ENCODE peak calls at places on chromosomes 5 and 9, in four cellular contexts. E, C, R and P are unnamed samples.

GRCh38 chr5:127878174-127878750 is 175.1 kb downstream of the CCDC192 start:
- DNase-seq in E (peak; percentile 38), C (no peak), R (no peak), P (peak; percentile 77)

GRCh38 chr9:134057311-134057665 is 10.5 kb downstream of the BRD3 start:
- DNase-seq in E (no peak), C (no peak), R (peak; percentile 63), P (no peak)

GRCh38 chr9:96199006-96199405 is 103.0 kb downstream of the HSD17B3 start:
- DNase-seq in E (no peak), C (no peak), R (no peak), P (no peak)

GRCh38 chr9:104339692-104340091 is 164.4 kb upstream of the OR13F1 start:
- DNase-seq in E (no peak), C (no peak), R (no peak), P (no peak)

GRCh38 chr5:77987988-77988387 is 211.8 kb upstream of the TBCA start:
- DNase-seq in E (no peak), C (no peak), R (no peak), P (no peak)

GRCh38 chr9:4530375-4530774 is 40.1 kb downstream of the SLC1A1 start:
- DNase-seq in E (no peak), C (peak; percentile 41), R (no peak), P (no peak)

GRCh38 chr5:104987074-104987473 is 1424.5 kb upstream of the NUDT12 start:
- DNase-seq in E (no peak), C (no peak), R (no peak), P (no peak)

GRCh38 chr9:19379697-19380046 is 364 bp downstream of the RPS6 start:
- DNase-seq in E (peak; percentile 39), C (no peak), R (peak; percentile 91), P (no peak)

GRCh38 chr9:120919639-120920494 is 6.7 kb downstream of the TRAF1 start:
- DNase-seq in E (no peak), C (no peak), R (no peak), P (no peak)

GRCh38 chr9:23822331-23823169 is 3.5 kb downstream of the ELAVL2 start:
- DNase-seq in E (no peak), C (no peak), R (no peak), P (no peak)

GRCh38 chr9:76818271-76818670 is 54.0 kb downstream of the PCA3 start:
- DNase-seq in E (peak; percentile 80), C (peak; percentile 98), R (no peak), P (peak; percentile 98)

GRCh38 chr5:4758550-4758949 is 381.6 kb upstream of the ADAMTS16 start:
- DNase-seq in E (no peak), C (no peak), R (no peak), P (no peak)

GRCh38 chr5:154368041-154368800 is 77.6 kb upstream of the SAP30L start:
- DNase-seq in E (no peak), C (peak; percentile 95), R (no peak), P (peak; percentile 97)

GRCh38 chr5:136212252-136212721 is 19.3 kb upstream of the SMIM32 start:
- DNase-seq in E (peak; percentile 43), C (peak; percentile 12), R (peak; percentile 80), P (peak; percentile 65)

GRCh38 chr5:140126315-140127012 is 727 bp downstream of the IGIP start:
- DNase-seq in E (no peak), C (no peak), R (no peak), P (no peak)

GRCh38 chr5:179303801-179304200 is 41.5 kb downstream of the ADAMTS2 start:
- DNase-seq in E (peak; percentile 11), C (no peak), R (peak; percentile 27), P (no peak)

GRCh38 chr9:96383165-96383939 is at the start of gene SLC35D2:
- DNase-seq in E (peak; percentile 66), C (peak; percentile 27), R (peak; percentile 87), P (peak; percentile 78)

GRCh38 chr9:135300346-135301141 is 179.0 kb upstream of the PPP1R26 start:
- DNase-seq in E (no peak), C (no peak), R (peak; percentile 43), P (no peak)

GRCh38 chr9:129945314-129945713 is 97.7 kb downstream of the FNBP1 start:
- DNase-seq in E (no peak), C (no peak), R (no peak), P (no peak)

GRCh38 chr9:97773091-97773490 is 76.0 kb upstream of the XPA start:
- DNase-seq in E (no peak), C (no peak), R (no peak), P (no peak)

GRCh38 chr5:177426566-177427210 is at the start of gene GRK6:
- DNase-seq in E (peak; percentile 65), C (no peak), R (peak; percentile 96), P (no peak)

GRCh38 chr5:103461223-103461622 is 101.4 kb downstream of the NUDT12 start:
- DNase-seq in E (no peak), C (peak; percentile 96), R (no peak), P (no peak)

GRCh38 chr5:56270568-56271392 is 37.6 kb upstream of the ANKRD55 start:
- DNase-seq in E (peak; percentile 83), C (peak; percentile 49), R (peak; percentile 91), P (peak; percentile 93)

GRCh38 chr5:137309290-137309689 is 189.8 kb downstream of the SPOCK1 start:
- DNase-seq in E (no peak), C (no peak), R (no peak), P (no peak)

GRCh38 chr5:137308311-137308710 is 190.8 kb downstream of the SPOCK1 start:
- DNase-seq in E (no peak), C (no peak), R (no peak), P (peak; percentile 14)

GRCh38 chr5:137306903-137307302 is 192.2 kb downstream of the SPOCK1 start:
- DNase-seq in E (no peak), C (no peak), R (no peak), P (no peak)

GRCh38 chr5:137312060-137312459 is 187.1 kb downstream of the SPOCK1 start:
- DNase-seq in E (no peak), C (no peak), R (no peak), P (no peak)

DNA sequence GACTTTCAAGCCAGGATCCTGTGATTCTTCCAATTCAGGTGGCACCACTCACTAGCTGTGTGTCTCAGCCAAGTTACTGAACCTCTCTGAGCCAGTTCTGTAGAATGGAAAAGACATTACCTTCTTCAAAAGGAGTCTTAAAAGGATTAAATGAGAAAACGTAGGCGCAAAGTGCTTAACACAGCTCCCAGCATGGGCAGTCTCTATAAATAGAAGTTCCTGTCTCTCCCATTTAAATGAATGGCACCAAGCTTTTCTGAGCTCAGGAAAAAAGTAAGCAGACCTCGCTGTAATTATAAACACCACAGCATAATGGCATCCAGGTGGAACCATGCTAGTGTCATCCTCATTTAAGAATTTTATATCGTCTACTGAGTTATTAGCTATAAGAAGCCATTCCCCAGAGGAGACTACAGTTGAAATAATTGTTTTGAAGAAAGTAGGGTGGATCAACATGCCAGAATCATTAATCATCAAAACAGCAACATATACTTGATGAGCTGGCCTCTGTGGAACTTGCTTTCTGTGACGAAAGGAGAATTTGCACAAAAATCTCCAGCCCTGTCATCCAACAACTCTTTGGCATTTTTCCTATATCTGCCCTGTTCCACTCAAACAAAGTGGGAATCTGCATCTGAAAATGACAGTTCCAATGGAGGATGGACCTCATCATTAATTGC is 188.9 kb downstream of the SPOCK1 start:
- DNase-seq in E (no peak), C (peak; percentile 94), R (no peak), P (no peak)
- H3K27ac ChIP-seq in E (no peak overlapping the region), C (peak overlapping the region; percentile 83), R (no peak overlapping the region), P (no peak overlapping the region)

GRCh38 chr9:744790-745456 is 96.6 kb upstream of the DMRT1 start:
- DNase-seq in E (no peak), C (no peak), R (no peak), P (peak; percentile 35)
- H3K27ac ChIP-seq in E (no peak overlapping the region), C (no peak overlapping the region), R (no peak overlapping the region), P (no peak overlapping the region)

GRCh38 chr5:145347026-145347616 is 488.0 kb downstream of the PRELID2 start:
- DNase-seq in E (no peak), C (peak; percentile 41), R (no peak), P (peak; percentile 77)

GRCh38 chr5:145345883-145346282 is 489.3 kb downstream of the PRELID2 start:
- DNase-seq in E (no peak), C (peak; percentile 14), R (no peak), P (no peak)

DNA sequence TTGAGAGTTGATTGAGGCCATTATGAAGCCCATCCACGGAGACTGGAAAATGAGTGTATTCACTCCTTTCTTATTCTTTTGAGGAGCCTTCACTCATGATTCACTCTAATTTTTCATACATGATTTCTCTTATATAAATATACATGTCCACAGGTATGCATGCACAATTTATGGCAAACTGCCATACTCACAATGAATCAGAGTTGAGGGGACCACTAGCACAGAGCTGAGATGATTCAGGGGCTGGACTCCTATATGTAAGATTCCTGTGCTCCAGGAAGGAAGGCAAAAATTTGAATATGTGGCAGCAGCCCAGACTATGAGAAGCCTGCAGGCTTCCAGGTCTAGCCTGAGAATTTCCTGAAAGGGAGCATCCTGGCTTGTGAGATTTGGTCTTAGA is 484.6 kb downstream of the PRELID2 start:
- DNase-seq in E (no peak), C (peak; percentile 89), R (no peak), P (peak; percentile 11)
- H3K27ac ChIP-seq in E (no peak overlapping the region), C (peak overlapping the region; percentile 49), R (no peak overlapping the region), P (no peak overlapping the region)

DNA sequence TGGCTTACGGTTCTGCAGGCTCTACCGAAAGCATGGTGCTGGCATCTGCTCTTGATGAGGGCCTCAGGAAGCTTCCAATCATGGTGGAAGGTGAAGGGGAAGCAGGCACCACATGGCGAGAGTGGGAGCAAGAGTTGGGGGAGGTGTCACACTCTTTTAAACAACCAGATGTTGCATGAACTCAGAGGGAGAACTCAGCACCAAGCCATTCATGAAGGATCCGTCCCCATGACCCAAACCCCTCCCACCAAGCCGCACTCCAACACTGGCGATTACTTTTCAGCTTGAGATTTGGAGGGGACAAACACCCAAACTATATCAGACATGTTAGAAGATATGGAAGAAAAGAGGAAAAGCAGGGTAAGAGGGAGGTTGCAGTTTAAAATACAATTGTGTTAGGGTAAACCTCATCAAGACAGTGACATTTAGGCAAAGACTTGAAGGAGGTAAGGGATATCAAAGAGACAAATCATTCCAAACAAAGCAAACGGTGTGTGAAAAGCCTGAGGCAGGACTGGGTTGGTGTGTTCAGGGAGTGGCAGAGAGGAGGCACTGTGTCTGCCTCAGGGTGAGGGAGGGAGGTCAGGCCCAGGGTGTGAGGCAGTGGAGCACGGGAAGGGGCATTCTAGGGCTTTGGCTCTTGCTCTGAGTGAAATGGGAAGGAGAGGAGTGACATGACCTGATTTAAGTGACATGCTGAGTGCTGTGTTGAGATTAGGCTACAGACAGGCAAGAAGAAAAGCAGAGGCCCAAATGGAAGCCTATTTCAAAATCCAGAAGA is 80.9 kb downstream of the SREK1 start:
- DNase-seq in E (no peak), C (no peak), R (no peak), P (no peak)
- H3K27ac ChIP-seq in E (no peak overlapping the region), C (no peak overlapping the region), R (no peak overlapping the region), P (no peak overlapping the region)

GRCh38 chr5:395921-396714 is 46.9 kb upstream of the EXOC3 start:
- DNase-seq in E (no peak), C (no peak), R (peak; percentile 67), P (no peak)
- H3K27ac ChIP-seq in E (peak overlapping the region; percentile 28), C (peak overlapping the region; percentile 66), R (peak overlapping the region; percentile 58), P (no peak overlapping the region)